ENCODE peak calls at places on chromosome 1, in six cellular contexts. L, Q, F, H, B and T are unnamed samples.

GRCh38 chr1:195745170-195746009 is 862.9 kb downstream of the KCNT2 start:
- DNase-seq in Q (no peak), B (peak), L (no peak), H (no peak), F (no peak), T (no peak)

GRCh38 chr1:21534674-21535378 is 25.6 kb downstream of the ALPL start:
- DNase-seq in L (peak), F (peak), H (peak), B (peak), Q (peak), T (peak)

GRCh38 chr1:66752000-66752592 is at the start of gene DYNLT5:
- DNase-seq in H (peak), L (no peak), Q (no peak), B (peak), F (peak), T (peak)

GRCh38 chr1:156394835-156395461 is 25.9 kb downstream of the RHBG start:
- DNase-seq in L (no peak), F (no peak), Q (no peak), H (no peak), B (no peak), T (peak)

GRCh38 chr1:63987014-63987630 is 213.3 kb downstream of the ROR1 start:
- DNase-seq in L (no peak), H (no peak), F (no peak), B (peak), Q (peak), T (no peak)

GRCh38 chr1:7393141-7393540 is 378.0 kb upstream of the VAMP3 start:
- DNase-seq in H (no peak), B (no peak), L (no peak), Q (no peak), F (no peak), T (no peak)

GRCh38 chr1:180412583-180412982 is 89.8 kb downstream of the ACBD6 start:
- DNase-seq in Q (no peak), L (no peak), H (no peak), B (no peak), F (no peak), T (no peak)

GRCh38 chr1:226526801-226527595 is 21.6 kb upstream of the STUM start:
- DNase-seq in H (peak), B (peak), Q (no peak), F (peak), L (no peak), T (no peak)

GRCh38 chr1:156705321-156705917 is at the start of gene CRABP2:
- DNase-seq in L (no peak), F (peak), B (peak), H (peak), Q (no peak), T (no peak)

GRCh38 chr1:24502168-24503002 is at the start of gene RCAN3:
- DNase-seq in Q (peak), H (peak), F (peak), L (peak), B (peak), T (peak)

GRCh38 chr1:18344755-18345154 is 136.0 kb upstream of the KLHDC7A start:
- DNase-seq in Q (no peak), L (no peak), B (no peak), H (no peak), F (no peak), T (no peak)

GRCh38 chr1:39672551-39672947 is 642 bp upstream of the NT5C1A start:
- DNase-seq in Q (no peak), L (no peak), F (peak), B (peak), H (no peak), T (no peak)

GRCh38 chr1:153615406-153615805 is 719 bp downstream of the S100A14 start:
- DNase-seq in Q (no peak), H (no peak), L (no peak), F (no peak), B (no peak), T (no peak)

GRCh38 chr1:33372677-33373076 is 51.8 kb upstream of the A3GALT2 start:
- DNase-seq in Q (no peak), B (no peak), L (no peak), F (no peak), H (no peak), T (no peak)

GRCh38 chr1:54906586-54906985 is 19.6 kb upstream of the DHCR24 start:
- DNase-seq in F (no peak), L (no peak), H (no peak), B (no peak), Q (no peak), T (no peak)
- H2AFZ ChIP-seq in F (peak), L (no peak), H (no peak), B (no peak), Q (no peak), T (no peak)

GRCh38 chr1:3520419-3521378 is 66.2 kb downstream of the ARHGEF16 start:
- DNase-seq in L (no peak), H (no peak), B (no peak), Q (no peak), F (no peak), T (no peak)
- H2AFZ ChIP-seq in L (no peak), H (no peak), B (no peak), Q (no peak), F (no peak), T (no peak)

DNA sequence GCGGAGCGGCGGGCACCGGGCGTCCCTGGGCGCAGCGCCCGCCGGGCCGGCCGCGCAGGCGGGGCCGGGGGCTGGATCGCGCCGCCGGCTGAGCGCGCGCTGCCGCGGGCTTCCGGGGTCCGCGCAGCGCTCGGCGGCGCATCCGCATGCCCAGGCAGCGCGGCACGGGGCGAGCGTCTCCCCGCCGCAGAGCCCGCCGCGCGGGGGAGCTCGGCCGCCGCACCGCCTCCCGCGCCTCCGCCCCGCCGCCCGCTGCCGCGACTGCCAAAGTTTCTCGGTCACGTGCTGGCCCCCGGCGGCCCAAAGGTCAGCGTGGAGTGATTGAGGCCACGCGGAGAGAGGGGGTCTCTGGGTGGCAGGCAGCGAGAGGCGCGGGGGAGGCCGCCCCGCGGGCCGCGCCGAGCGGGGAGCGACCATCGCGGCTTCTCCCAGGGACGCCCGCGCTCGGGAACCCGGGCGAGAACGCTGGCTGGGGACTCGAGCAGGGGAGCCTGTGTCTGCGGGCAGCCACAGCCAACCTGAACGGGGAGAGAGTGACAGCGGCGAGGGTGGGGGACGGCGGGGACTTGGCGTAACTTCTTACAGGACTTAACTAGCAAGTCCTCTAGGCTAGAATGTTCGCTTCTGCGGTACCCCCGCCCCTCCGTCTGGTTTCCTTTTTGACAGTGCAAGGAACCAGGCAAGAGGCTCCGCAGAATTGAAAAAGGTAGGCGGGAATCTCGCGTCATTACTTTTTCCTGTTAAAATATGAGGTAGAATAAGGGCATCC is at the start of gene ILDR2:
- DNase-seq in F (peak), H (peak), L (peak), Q (no peak), B (peak), T (peak)
- H2AFZ ChIP-seq in F (peak), H (peak), L (peak), Q (peak), B (peak), T (peak)

GRCh38 chr1:35727434-35727825 is 8.7 kb upstream of the C1orf216 start:
- DNase-seq in L (no peak), Q (no peak), B (no peak), H (no peak), F (no peak), T (no peak)

GRCh38 chr1:35726814-35727433 is 8.2 kb upstream of the C1orf216 start:
- DNase-seq in B (peak), F (peak), Q (peak), H (no peak), L (peak), T (peak)

DNA sequence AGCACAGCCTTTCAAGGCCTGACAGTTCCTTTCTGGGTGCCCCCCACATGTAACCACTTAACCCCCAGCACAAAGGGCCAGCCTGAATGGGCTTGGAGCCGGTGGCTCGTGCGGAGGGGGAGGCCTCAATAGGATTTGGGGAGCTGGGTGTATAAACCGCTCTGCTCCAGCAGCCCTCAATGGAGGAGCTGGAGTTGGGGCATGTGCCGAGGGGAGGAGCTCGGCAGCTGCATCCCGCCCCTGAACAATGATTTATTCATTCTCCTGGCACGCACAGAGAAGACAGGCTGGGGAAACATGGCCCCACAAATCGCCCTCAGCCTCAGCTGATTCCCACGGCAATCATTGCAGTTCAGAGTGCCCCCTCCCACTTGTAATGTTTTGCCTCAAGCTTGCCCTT is 6.9 kb upstream of the C1orf216 start:
- DNase-seq in B (peak), F (peak), L (no peak), Q (no peak), H (no peak), T (no peak)
- H2AFZ ChIP-seq in B (no peak), F (no peak), L (no peak), Q (no peak), H (no peak), T (peak)

GRCh38 chr1:192758492-192758891 is 50.3 kb upstream of the RGS2 start:
- DNase-seq in H (no peak), Q (no peak), B (no peak), F (no peak), L (no peak), T (no peak)

GRCh38 chr1:192762265-192762664 is 46.6 kb upstream of the RGS2 start:
- DNase-seq in Q (no peak), L (no peak), F (no peak), H (no peak), B (no peak), T (no peak)

GRCh38 chr1:192756314-192756713 is 52.5 kb upstream of the RGS2 start:
- DNase-seq in L (no peak), F (no peak), H (no peak), Q (no peak), B (no peak), T (no peak)

GRCh38 chr1:192759104-192759503 is 49.7 kb upstream of the RGS2 start:
- DNase-seq in F (no peak), Q (no peak), B (no peak), H (no peak), L (no peak), T (no peak)

DNA sequence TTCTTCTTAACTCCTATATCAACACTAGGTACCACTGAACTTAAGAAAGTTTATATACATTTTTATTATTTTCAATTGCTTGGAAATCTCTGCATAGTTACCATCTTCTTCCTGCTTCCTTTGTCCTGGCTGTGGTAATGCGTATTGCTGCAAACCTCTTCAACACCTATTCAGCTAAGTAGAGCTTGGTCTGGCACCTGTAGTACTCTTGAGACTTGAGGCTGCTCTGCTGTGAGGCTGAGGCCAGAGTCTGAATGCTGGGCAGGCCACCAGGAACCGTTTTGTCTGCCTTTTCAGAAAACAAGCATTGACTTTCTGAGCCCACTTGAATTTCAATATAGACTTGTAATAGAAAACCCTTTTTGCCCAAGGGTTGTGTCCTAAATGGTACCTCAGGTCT is 52.0 kb upstream of the RGS2 start:
- DNase-seq in B (no peak), F (no peak), L (no peak), H (no peak), Q (no peak), T (no peak)
- H2AFZ ChIP-seq in B (no peak), F (peak), L (no peak), H (peak), Q (peak), T (no peak)

GRCh38 chr1:11285883-11286734 is 13.1 kb downstream of the UBIAD1 start:
- DNase-seq in H (no peak), L (no peak), B (peak), Q (no peak), F (no peak), T (peak)
- H2AFZ ChIP-seq in H (no peak), L (no peak), B (no peak), Q (no peak), F (no peak), T (no peak)

GRCh38 chr1:160227561-160227960 is 22.4 kb downstream of the PEA15 start:
- DNase-seq in L (no peak), B (no peak), H (no peak), F (no peak), Q (no peak), T (no peak)
- H2AFZ ChIP-seq in L (no peak), B (no peak), H (no peak), F (no peak), Q (no peak), T (no peak)

GRCh38 chr1:26994020-26994745 is 691 bp downstream of the TRNP1 start:
- DNase-seq in L (no peak), F (peak), B (peak), H (no peak), Q (no peak), T (peak)
- H2AFZ ChIP-seq in L (no peak), F (no peak), B (no peak), H (peak), Q (peak), T (peak)

GRCh38 chr1:59163268-59164092 is 133.4 kb upstream of the FGGY start:
- DNase-seq in Q (no peak), L (no peak), H (no peak), B (peak), F (no peak), T (peak)
- H2AFZ ChIP-seq in Q (no peak), L (no peak), H (peak), B (peak), F (no peak), T (peak)

DNA sequence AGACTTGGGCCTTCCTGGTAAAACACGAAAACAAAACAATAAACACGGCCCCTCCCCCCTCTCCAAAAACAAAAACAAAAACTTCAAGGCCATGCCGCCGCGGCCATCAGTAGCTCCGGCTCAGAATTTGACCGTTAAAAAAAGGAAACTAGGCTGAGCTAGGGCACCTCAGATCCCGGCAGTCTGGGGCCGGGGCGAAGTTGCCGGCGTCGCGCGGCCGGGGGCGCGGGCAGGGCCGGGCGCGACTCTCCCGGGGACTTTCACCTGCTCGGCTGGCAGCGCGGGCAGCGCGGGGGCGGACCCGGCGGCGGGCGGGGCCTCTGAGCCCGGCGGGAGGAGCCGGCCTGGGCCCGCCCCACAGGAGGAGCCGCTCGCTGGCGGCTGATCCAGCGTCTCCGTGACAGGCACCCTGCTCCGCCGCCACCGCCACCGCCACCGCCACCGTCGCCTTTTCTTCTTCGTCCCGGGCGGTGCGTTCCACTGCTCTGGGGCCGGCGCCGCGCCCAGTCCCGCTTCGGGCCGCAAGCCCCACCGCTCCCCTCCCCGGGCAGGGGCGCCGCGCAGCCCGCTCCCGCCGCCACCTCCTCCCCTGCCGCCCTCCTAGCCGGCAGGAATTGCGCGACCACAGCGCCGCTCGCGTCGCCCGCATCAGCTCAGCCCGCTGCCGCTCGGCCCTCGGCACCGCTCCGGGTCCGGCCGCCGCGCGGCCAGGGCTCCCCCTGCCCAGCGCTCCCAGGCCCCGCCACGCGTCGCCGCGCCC is at the start of gene NOS1AP:
- DNase-seq in Q (peak), H (peak), B (peak), F (peak), L (peak), T (peak)
- H2AFZ ChIP-seq in Q (peak), H (peak), B (peak), F (peak), L (peak), T (peak)